ENCODE peak calls at places on chromosome 17, in five cellular contexts. W is ovary, L is adrenal gland, C is stomach, G is esophagus squamous epithelium. H is an unnamed sample.

GRCh38 chr17:48841395-48841831 is 10.6 kb downstream of the CALCOCO2 start:
- DNase-seq in W (no peak), L (peak; percentile 58), C (no peak), G (no peak), H (peak; percentile 47)

GRCh38 chr17:67245073-67245693 is at the start of gene HELZ:
- DNase-seq in W (peak; percentile 78), L (peak; percentile 71), C (peak; percentile 77), G (no peak), H (peak; percentile 90)

GRCh38 chr17:64146418-64147109 is 16.6 kb upstream of the ERN1 start:
- DNase-seq in W (peak; percentile 80), L (peak; percentile 80), C (peak; percentile 65), G (no peak), H (peak; percentile 68)

GRCh38 chr17:22695228-22695619 is 1002.9 kb downstream of the KCNJ18 start:
- DNase-seq in W (no peak), L (no peak), C (no peak), G (no peak), H (no peak)

GRCh38 chr17:20170085-20170484 is 160.9 kb downstream of the SPECC1 start:
- DNase-seq in W (no peak), L (no peak), C (no peak), G (no peak), H (no peak)

GRCh38 chr17:15273141-15273793 is 8.1 kb upstream of the PMP22 start:
- DNase-seq in W (no peak), L (peak; percentile 27), C (no peak), G (no peak), H (no peak)

GRCh38 chr17:58387834-58388233 is 29.5 kb downstream of the RNF43 start:
- DNase-seq in W (no peak), L (no peak), C (no peak), G (no peak), H (no peak)

GRCh38 chr17:46190763-46191162 is 2.5 kb downstream of the KANSL1 start:
- DNase-seq in W (no peak), L (no peak), C (no peak), G (no peak), H (no peak)

GRCh38 chr17:53092072-53092471 is 730.7 kb upstream of the KIF2B start:
- DNase-seq in W (no peak), L (no peak), C (no peak), G (no peak), H (no peak)

GRCh38 chr17:10384175-10384574 is 11.4 kb upstream of the MYH13 start:
- DNase-seq in W (no peak), L (no peak), C (no peak), G (no peak), H (no peak)

GRCh38 chr17:21687136-21687953 is 5.0 kb upstream of the KCNJ18 start:
- DNase-seq in W (no peak), L (no peak), C (no peak), G (no peak), H (no peak)

GRCh38 chr17:32588982-32589381 is 102.2 kb downstream of the CDK5R1 start:
- DNase-seq in W (no peak), L (no peak), C (no peak), G (no peak), H (no peak)

GRCh38 chr17:79048826-79049755 is 25.1 kb downstream of the C1QTNF1 start:
- DNase-seq in W (no peak), L (no peak), C (no peak), G (no peak), H (no peak)

GRCh38 chr17:41781404-41782110 is 5.0 kb downstream of the JUP start:
- DNase-seq in W (no peak), L (peak; percentile 46), C (no peak), G (no peak), H (no peak)

GRCh38 chr17:77385750-77386501 is 245.2 kb downstream of the SEC14L1 start:
- DNase-seq in W (no peak), L (peak; percentile 74), C (no peak), G (no peak), H (peak; percentile 89)

DNA sequence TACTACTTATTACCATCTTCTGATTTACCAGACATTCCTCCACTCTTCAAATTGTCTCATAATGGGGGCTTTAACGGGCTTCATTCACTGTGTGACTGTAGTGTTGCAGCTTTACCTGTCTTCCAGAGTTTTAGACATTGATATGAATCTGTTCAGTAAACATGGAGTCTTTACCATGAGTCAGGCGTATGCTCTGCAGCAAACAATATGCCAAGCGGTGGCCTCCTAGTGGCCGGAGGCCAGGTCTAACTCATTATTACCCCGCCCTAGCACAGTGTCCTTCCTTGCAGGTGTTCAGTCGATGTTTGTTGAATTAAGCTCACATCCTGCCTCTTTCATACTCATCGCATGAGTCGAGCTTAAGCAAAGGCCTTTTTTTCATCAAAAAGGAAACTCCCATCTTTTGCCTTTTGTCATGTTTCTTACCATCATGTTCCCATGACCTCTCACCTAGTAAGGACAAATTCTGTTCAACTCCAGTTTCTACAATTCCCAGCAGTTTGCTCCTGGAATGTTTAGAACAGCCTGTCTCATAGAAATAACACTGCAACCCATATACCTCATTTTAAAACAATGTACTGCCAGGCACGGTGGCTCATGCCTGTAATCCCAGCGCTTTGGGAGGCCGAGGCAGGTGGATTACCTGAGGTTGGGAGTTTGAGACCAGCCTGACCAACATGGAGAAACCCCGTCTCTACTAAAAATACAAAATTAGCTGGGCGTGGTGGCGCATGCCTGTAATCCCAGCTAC is 39.4 kb downstream of the TUBD1 start:
- DNase-seq in W (no peak), L (no peak), C (peak; percentile 91), G (no peak), H (peak; percentile 58)
- TF ChIP-seq POLR2A in W (no peak), L (no peak), C (no peak), G (no peak), H (no peak)

DNA sequence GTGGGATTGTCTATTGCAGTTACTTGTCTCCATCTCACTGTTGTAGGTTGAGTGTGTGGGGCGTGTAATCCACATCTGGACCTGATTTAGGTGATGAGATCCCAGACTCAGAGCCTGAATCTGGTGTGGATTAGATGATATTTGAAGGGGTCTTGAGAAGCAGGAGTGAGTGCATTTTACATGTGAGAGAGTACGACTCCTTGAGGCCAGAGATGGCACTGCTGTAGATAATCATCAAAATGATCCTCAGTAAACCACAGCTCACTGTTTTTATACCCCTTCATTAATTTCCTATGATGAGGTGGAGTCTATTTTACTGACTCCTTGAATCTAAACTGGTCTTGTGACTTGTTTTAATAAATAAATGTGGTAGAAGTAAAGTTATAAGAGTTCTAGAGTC is 732.5 kb downstream of the KCNJ2 start:
- DNase-seq in W (no peak), L (no peak), C (no peak), G (no peak), H (no peak)
- H3K9me3 ChIP-seq in W (no peaks in the 10 kb centered on the region), L (no peaks in the 10 kb centered on the region), C (no peaks in the 10 kb centered on the region), G (no peaks in the 10 kb centered on the region), H (no peaks in the 10 kb centered on the region)

GRCh38 chr17:50660887-50661345 is 26.2 kb downstream of the ABCC3 start:
- DNase-seq in W (no peak), L (no peak), C (no peak), G (no peak), H (no peak)

GRCh38 chr17:50660042-50660886 is 25.6 kb downstream of the ABCC3 start:
- DNase-seq in W (no peak), L (peak; percentile 82), C (peak; percentile 49), G (no peak), H (no peak)

GRCh38 chr17:50658602-50659001 is 23.9 kb downstream of the ABCC3 start:
- DNase-seq in W (no peak), L (peak; percentile 67), C (no peak), G (no peak), H (no peak)

GRCh38 chr17:50657627-50658026 is 22.9 kb downstream of the ABCC3 start:
- DNase-seq in W (no peak), L (no peak), C (no peak), G (no peak), H (no peak)

GRCh38 chr17:50659220-50659619 is 24.5 kb downstream of the ABCC3 start:
- DNase-seq in W (no peak), L (no peak), C (no peak), G (no peak), H (peak; percentile 45)
- H3K27ac ChIP-seq in W (no peak overlapping the region), L (peak overlapping the region; percentile 88), C (no peak overlapping the region), G (peak overlapping the region; percentile 84), H (no peak overlapping the region)

GRCh38 chr17:74987909-74988711 is 678 bp downstream of the CDR2L start:
- DNase-seq in W (peak; percentile 84), L (peak; percentile 72), C (peak; percentile 74), G (no peak), H (peak; percentile 82)
- TF ChIP-seq POLR2A in W (no peak), L (no peak), C (no peak), G (no peak), H (no peak)

DNA sequence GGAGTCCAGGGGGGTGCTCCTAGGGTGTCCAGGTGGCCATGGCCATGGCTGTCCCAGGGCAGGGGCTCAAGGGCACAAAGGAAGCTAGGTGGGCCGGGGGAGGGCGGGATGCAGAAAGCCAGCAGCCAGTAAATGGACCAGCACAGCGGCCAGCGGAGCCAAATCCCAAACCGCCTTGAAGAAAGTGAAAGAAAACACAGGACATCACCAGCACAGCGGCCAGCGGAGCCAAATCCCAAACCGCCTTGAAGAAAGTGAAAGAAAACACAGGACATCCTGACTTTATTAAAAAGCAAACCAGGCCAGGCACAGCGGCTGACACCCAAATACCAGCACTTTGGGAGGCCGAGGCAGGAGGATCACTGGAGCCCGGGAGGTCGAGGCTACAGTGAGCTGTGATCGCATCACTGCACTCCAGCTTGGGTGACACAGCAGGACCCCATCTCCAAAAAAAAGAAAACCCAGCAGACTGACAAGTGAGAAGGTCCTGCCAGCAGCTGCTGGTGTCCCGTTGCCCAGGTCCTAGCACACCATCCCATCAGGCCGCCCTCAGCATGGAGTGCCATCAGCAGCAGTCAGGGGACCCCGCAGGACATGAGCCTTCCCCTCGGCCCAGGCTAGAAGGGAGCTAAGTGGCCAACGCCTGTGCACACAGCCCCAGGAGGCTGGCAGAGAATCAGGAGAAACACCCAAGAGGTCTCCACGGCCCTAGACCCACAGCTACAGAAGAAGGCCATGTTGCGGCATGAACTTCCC is 17.0 kb downstream of the SLC38A10 start:
- DNase-seq in W (no peak), L (no peak), C (no peak), G (no peak), H (no peak)
- H3K9me3 ChIP-seq in W (no peaks in the 10 kb centered on the region), L (no peaks in the 10 kb centered on the region), C (no peaks in the 10 kb centered on the region), G (no peaks in the 10 kb centered on the region), H (no peaks in the 10 kb centered on the region)

GRCh38 chr17:2068589-2069051 is 13.7 kb downstream of the HIC1 start:
- DNase-seq in W (peak; percentile 53), L (no peak), C (no peak), G (no peak), H (no peak)
- H3K27ac ChIP-seq in W (peak overlapping the region; percentile 49), L (peak overlapping the region; percentile 31), C (peak overlapping the region; percentile 59), G (peak overlapping the region; percentile 81), H (peak overlapping the region; percentile 71)

GRCh38 chr17:17641621-17642409 is 39.4 kb upstream of the RAI1 start:
- DNase-seq in W (peak; percentile 85), L (peak; percentile 77), C (peak; percentile 83), G (no peak), H (peak; percentile 79)
- TF ChIP-seq POLR2A in W (no peak), L (no peak), C (no peak), G (no peak), H (no peak)

GRCh38 chr17:5182597-5183409 is 8.9 kb downstream of the ZNF594 start:
- DNase-seq in W (no peak), L (no peak), C (no peak), G (no peak), H (no peak)
- H3K9me3 ChIP-seq in W (peaks cover 22% of the 10 kb centered on the region), L (peaks cover 16% of the 10 kb centered on the region), C (peaks cover 93% of the 10 kb centered on the region), G (peaks cover 33% of the 10 kb centered on the region), H (peaks cover 71% of the 10 kb centered on the region)

GRCh38 chr17:72191901-72192300 is 71.1 kb downstream of the SOX9 start:
- DNase-seq in W (no peak), L (peak; percentile 22), C (no peak), G (no peak), H (no peak)
- H3K27ac ChIP-seq in W (no peak overlapping the region), L (no peak overlapping the region), C (no peak overlapping the region), G (no peak overlapping the region), H (no peak overlapping the region)

H was measured in right lobe of liver.